ENCODE peak calls at places on chromosomes 12 and 14, in nine cellular contexts. T is fibroblast of the aortic adventitia, X is uterus, L is fibroblast of lung, Q is GM23338, J is neuronal stem cell, C is HL-60, P is NB4, I is RWPE2. B is an unnamed sample.

GRCh38 chr12:1972260-1972659 is 32.0 kb downstream of the DCP1B start:
- DNase-seq in T (peak; percentile 57), X (no peak), L (peak; percentile 40), Q (no peak), J (no peak), C (no peak), P (no peak), I (no peak), B (no peak)

GRCh38 chr12:1915082-1915968 is 3.1 kb downstream of the CACNA2D4 start:
- DNase-seq in T (no peak), X (no peak), L (no peak), Q (no peak), J (no peak), C (peak; percentile 82), P (peak; percentile 90), I (no peak), B (peak; percentile 95)

GRCh38 chr12:88693837-88694445 is 113.7 kb upstream of the KITLG start:
- DNase-seq in T (no peak), X (no peak), L (peak; percentile 11), Q (no peak), J (no peak), C (no peak), P (no peak), I (no peak), B (no peak)

GRCh38 chr14:89167705-89168104 is 249.3 kb downstream of the FOXN3 start:
- DNase-seq in T (no peak), X (no peak), L (no peak), Q (peak; percentile 17), J (no peak), C (no peak), P (no peak), I (no peak), B (no peak)

GRCh38 chr14:31024577-31025334 is 693 bp upstream of the AP4S1 start:
- DNase-seq in T (peak; percentile 33), X (no peak), L (peak; percentile 34), Q (no peak), J (no peak), C (no peak), P (no peak), I (no peak), B (no peak)

GRCh38 chr12:121537814-121538698 is 42.8 kb downstream of the KDM2B start:
- DNase-seq in T (no peak), X (no peak), L (no peak), Q (no peak), J (no peak), C (peak; percentile 39), P (peak; percentile 72), I (no peak), B (no peak)

GRCh38 chr14:105496831-105497591 is 6.0 kb downstream of the TEDC1 start:
- DNase-seq in T (no peak), X (no peak), L (no peak), Q (no peak), J (no peak), C (no peak), P (no peak), I (peak; percentile 72), B (no peak)

GRCh38 chr14:37824936-37825698 is 229.7 kb downstream of the TTC6 start:
- DNase-seq in T (no peak), X (no peak), L (peak; percentile 30), Q (no peak), J (no peak), C (no peak), P (no peak), I (no peak), B (no peak)

GRCh38 chr14:104892517-104893434 is 27.7 kb downstream of the CEP170B start:
- DNase-seq in T (no peak), X (peak; percentile 11), L (no peak), Q (no peak), J (no peak), C (no peak), P (peak; percentile 18), I (peak; percentile 71), B (no peak)

GRCh38 chr12:61502179-61502578 is 758.0 kb upstream of the USP15 start:
- DNase-seq in T (no peak), X (no peak), L (no peak), Q (no peak), J (no peak), C (no peak), P (no peak), I (no peak), B (no peak)

GRCh38 chr12:115255257-115255656 is 571.3 kb upstream of the TBX3 start:
- DNase-seq in T (no peak), X (no peak), L (no peak), Q (no peak), J (no peak), C (no peak), P (no peak), I (no peak), B (no peak)

DNA sequence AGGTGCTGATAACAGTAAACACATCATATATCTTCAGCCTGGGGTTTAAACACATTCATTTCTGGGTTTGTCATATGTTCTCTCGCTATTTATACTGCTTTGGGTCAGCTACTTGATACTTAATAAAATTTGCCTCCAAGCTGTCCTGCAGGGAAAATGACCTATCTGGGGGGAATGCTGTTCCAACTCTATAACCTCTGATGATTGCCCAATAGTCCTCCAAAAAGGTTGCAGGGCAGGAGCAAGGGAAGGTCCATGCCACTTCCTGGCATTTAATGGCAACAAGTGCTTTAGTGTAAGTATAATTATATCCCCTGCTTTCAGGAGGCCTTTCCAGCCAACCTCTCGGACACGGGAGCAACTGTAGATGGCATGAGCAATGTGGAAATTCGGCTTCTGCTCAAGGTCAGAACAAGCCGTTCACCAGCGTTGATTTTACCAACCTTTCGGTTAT is 198.0 kb upstream of the EEA1 start:
- DNase-seq in T (no peak), X (no peak), L (no peak), Q (no peak), J (no peak), C (no peak), P (no peak), I (no peak), B (no peak)
- H3K4me3 ChIP-seq in T (no peak overlapping the region), X (no peak overlapping the region), L (no peak overlapping the region), Q (no peak overlapping the region), J (no peak overlapping the region), C (no peak overlapping the region), P (no peak overlapping the region), I (no peak overlapping the region), B (no peak overlapping the region)

GRCh38 chr14:76923422-76924362 is 97.5 kb downstream of the LRRC74A start:
- DNase-seq in T (no peak), X (no peak), L (no peak), Q (peak; percentile 71), J (no peak), C (peak; percentile 19), P (no peak), I (no peak), B (no peak)
- H3K4me3 ChIP-seq in T (no peak overlapping the region), X (no peak overlapping the region), L (no peak overlapping the region), Q (peak overlapping the region; percentile 48), J (no peak overlapping the region), C (no peak overlapping the region), P (no peak overlapping the region), I (no peak overlapping the region), B (no peak overlapping the region)

GRCh38 chr12:16012086-16012485 is 101.0 kb downstream of the DERA start:
- DNase-seq in T (peak; percentile 83), X (peak; percentile 28), L (peak; percentile 58), Q (no peak), J (no peak), C (no peak), P (no peak), I (no peak), B (no peak)
- H3K4me3 ChIP-seq in T (no peak overlapping the region), X (no peak overlapping the region), L (no peak overlapping the region), Q (no peak overlapping the region), J (no peak overlapping the region), C (no peak overlapping the region), P (no peak overlapping the region), I (no peak overlapping the region), B (no peak overlapping the region)

GRCh38 chr12:80400591-80400991 is 43.4 kb upstream of the PTPRQ start:
- DNase-seq in T (no peak), X (no peak), L (peak; percentile 34), Q (peak; percentile 65), J (no peak), C (no peak), P (no peak), I (peak; percentile 39), B (no peak)
- H3K4me3 ChIP-seq in T (peak overlapping the region; percentile 62), X (no peak overlapping the region), L (peak overlapping the region; percentile 41), Q (peak overlapping the region; percentile 43), J (peak overlapping the region; percentile 5), C (no peak overlapping the region), P (no peak overlapping the region), I (no peak overlapping the region), B (no peak overlapping the region)

GRCh38 chr12:129871991-129872969 is 31.5 kb downstream of the TMEM132D start:
- DNase-seq in T (no peak), X (no peak), L (no peak), Q (peak; percentile 53), J (peak; percentile 82), C (no peak), P (no peak), I (no peak), B (no peak)

GRCh38 chr12:129868566-129868965 is 35.3 kb downstream of the TMEM132D start:
- DNase-seq in T (no peak), X (no peak), L (no peak), Q (no peak), J (no peak), C (no peak), P (no peak), I (no peak), B (no peak)

GRCh38 chr12:129873458-129873857 is 30.4 kb downstream of the TMEM132D start:
- DNase-seq in T (no peak), X (no peak), L (no peak), Q (no peak), J (peak; percentile 26), C (no peak), P (no peak), I (no peak), B (no peak)

GRCh38 chr12:129870146-129870545 is 33.7 kb downstream of the TMEM132D start:
- DNase-seq in T (no peak), X (no peak), L (no peak), Q (no peak), J (no peak), C (no peak), P (no peak), I (no peak), B (no peak)

DNA sequence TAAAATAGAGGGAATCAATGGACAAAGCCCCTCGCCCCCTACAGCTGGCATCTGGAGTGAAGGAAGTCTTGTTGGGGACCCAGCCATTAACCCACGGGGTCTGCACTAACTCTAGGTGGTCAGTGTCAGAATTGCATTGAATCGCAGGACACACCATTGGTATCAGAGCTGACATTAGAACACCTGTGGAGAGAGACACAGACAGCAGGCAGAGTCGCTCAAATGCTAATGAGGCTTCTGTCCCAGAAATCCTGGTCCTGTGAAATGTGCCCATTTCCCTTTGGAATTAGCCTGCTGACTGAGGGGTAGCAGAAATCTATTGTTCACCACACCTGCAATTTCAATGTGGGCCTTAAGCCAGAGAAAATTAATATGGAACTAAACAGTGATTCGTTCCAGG is 33.0 kb downstream of the TMEM132D start:
- DNase-seq in T (no peak), X (no peak), L (no peak), Q (no peak), J (peak; percentile 0), C (no peak), P (no peak), I (no peak), B (no peak)
- H3K4me3 ChIP-seq in T (no peak overlapping the region), X (no peak overlapping the region), L (no peak overlapping the region), Q (peak overlapping the region; percentile 29), J (no peak overlapping the region), C (no peak overlapping the region), P (no peak overlapping the region), I (no peak overlapping the region), B (no peak overlapping the region)